ENCODE peak calls at places on chromosomes 16 and 17, in eight cellular contexts. X is GM12878, D is HL-60, I is endothelial cell, U is Calu3, F is cardiac fibroblast, K is progenitor cell of endocrine pancreas, T is body of pancreas. S is an unnamed sample.

GRCh38 chr16:47160422-47160821 is 16.7 kb upstream of the NETO2 start:
- DNase-seq in X (no peak), D (no peak), F (no peak), U (no peak), T (no peak), I (no peak), K (no peak), S (no peak)

GRCh38 chr16:11080327-11080967 is 136.1 kb downstream of the CLEC16A start:
- DNase-seq in X (no peak), D (no peak), K (no peak), I (no peak), F (no peak), T (no peak), U (no peak), S (no peak)

GRCh38 chr17:35764123-35764991 is 3.7 kb downstream of the C17orf50 start:
- DNase-seq in X (peak; percentile 49), U (peak; percentile 96), F (peak; percentile 85), T (peak; percentile 91), K (peak; percentile 95), I (peak; percentile 98), D (peak; percentile 73), S (peak; percentile 90)

GRCh38 chr16:35731341-35732040 is 2272.1 kb downstream of the TP53TG3F start:
- DNase-seq in T (no peak), K (no peak), D (no peak), X (no peak), U (no peak), I (no peak), F (no peak), S (no peak)

GRCh38 chr16:25110392-25110947 is 1.1 kb upstream of the LCMT1 start:
- DNase-seq in D (no peak), T (no peak), K (no peak), X (no peak), I (no peak), U (no peak), F (no peak), S (peak; percentile 90)

GRCh38 chr16:1125471-1125870 is 27.4 kb upstream of the CACNA1H start:
- DNase-seq in U (peak; percentile 34), I (no peak), F (peak; percentile 40), K (no peak), D (no peak), X (no peak), T (peak; percentile 48), S (peak; percentile 56)

GRCh38 chr17:1779571-1780074 is 17.8 kb downstream of the SERPINF1 start:
- DNase-seq in K (no peak), F (peak; percentile 98), D (no peak), U (no peak), T (peak; percentile 57), I (no peak), X (no peak), S (no peak)

GRCh38 chr16:21684199-21684598 is 20.4 kb downstream of the OTOA start:
- DNase-seq in F (no peak), T (peak; percentile 11), U (peak; percentile 51), K (no peak), D (no peak), I (peak; percentile 9), X (no peak), S (peak; percentile 56)

DNA sequence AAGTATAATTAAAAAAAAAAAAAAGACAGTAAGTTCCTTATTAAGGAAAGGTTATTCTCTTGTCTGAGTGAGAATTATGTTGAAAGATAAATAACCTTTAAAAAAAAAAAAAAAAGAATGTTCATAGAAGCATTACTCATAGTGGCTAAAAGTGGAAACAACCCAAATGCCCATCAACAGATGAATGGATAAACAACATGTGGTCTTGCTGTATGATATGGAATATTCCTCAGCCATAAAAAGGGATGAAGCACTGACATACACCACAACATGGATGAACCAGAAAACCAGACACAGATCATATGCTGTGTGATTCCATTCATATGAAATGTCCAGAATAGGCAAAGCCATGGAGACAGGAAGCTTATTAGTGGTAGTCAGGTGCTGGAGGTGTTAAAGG is 9.2 kb upstream of the CCNF start:
- DNase-seq in F (peak; percentile 13), X (no peak), T (no peak), K (no peak), I (no peak), U (no peak), D (no peak), S (no peak)
- TF ChIP-seq CTCF in F (no peak), X (no peak), T (no peak), K (no peak), I (no peak), U (no peak), D (no peak), S (no peak)

GRCh38 chr16:53511084-53511402 is 8.0 kb upstream of the AKTIP start:
- DNase-seq in U (no peak), X (no peak), D (no peak), F (no peak), K (no peak), T (no peak), I (no peak), S (no peak)

GRCh38 chr16:53509906-53510703 is 7.1 kb upstream of the AKTIP start:
- DNase-seq in U (peak; percentile 65), X (no peak), F (peak; percentile 81), D (peak; percentile 39), I (peak; percentile 59), K (peak; percentile 24), T (peak; percentile 69), S (peak; percentile 56)

GRCh38 chr16:53507464-53508180 is 4.6 kb upstream of the AKTIP start:
- DNase-seq in U (no peak), F (no peak), I (no peak), D (no peak), K (no peak), T (no peak), X (no peak), S (no peak)

GRCh38 chr16:53511403-53512280 is 8.6 kb upstream of the AKTIP start:
- DNase-seq in X (no peak), T (peak; percentile 83), U (peak; percentile 63), K (peak; percentile 19), I (no peak), D (no peak), F (no peak), S (no peak)

GRCh38 chr16:53510704-53511070 is 7.7 kb upstream of the AKTIP start:
- DNase-seq in D (no peak), K (no peak), F (no peak), U (no peak), T (no peak), X (no peak), I (no peak), S (no peak)
- TF ChIP-seq CTCF in D (no peak), K (no peak), F (no peak), U (no peak), T (no peak), X (no peak), I (no peak), S (peak; percentile 3)

DNA sequence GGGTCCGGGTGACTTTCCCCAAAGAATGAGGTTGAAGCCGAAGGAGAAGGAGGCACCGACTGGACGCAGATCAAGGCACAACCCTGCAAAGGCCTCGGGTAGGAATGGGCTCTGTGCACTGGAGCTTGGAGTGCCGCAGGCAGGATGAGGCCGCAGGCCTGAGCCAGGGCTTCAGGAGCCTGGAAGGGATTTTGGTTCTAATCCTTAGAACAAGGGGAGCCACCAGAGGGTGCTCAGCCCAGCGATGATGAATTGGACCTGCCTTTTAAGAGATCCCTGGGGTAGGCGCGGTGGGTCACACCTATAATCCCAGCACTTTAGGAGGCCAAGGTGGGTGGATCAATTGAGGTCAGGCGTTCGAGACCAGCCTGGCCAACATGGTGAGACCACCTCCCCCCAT is 8.1 kb downstream of the CIBAR2 start:
- DNase-seq in I (no peak), T (no peak), K (no peak), X (no peak), D (no peak), F (no peak), U (no peak), S (no peak)
- TF ChIP-seq CTCF in I (no peak), T (no peak), K (no peak), X (no peak), D (no peak), F (no peak), U (no peak), S (no peak)

GRCh38 chr17:69357701-69358100 is 30.8 kb upstream of the ABCA5 start:
- DNase-seq in I (no peak), K (no peak), F (no peak), T (no peak), U (no peak), X (no peak), D (no peak), S (no peak)
- TF ChIP-seq CTCF in I (no peak), K (no peak), F (no peak), T (no peak), U (no peak), X (peak; percentile 6), D (no peak), S (no peak)

DNA sequence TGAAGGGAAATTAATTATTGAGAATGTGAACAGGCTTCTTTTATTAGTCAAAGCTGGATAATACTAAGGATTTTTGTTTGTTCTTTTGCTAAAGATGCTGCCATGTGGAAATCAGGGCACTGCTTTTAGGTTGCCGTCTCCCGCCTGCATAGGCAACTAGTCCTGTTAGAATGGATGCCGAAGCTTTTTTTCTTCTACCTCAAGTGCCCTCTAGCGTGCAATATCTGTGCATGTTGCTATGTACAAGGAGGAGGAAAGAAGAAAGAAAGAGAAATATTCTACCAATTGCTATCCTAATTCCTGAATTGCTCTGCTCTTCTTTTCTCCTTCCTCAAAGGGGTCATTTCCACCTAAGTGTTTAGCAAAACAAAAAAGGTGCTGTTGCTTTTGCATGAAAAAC is 5.2 kb upstream of the CDH8 start:
- DNase-seq in F (peak; percentile 1), U (peak; percentile 3), K (peak; percentile 12), X (no peak), I (peak; percentile 36), T (no peak), D (no peak), S (no peak)
- TF ChIP-seq CTCF in F (peak; percentile 41), U (no peak), K (peak; percentile 72), X (peak; percentile 36), I (peak; percentile 25), T (peak; percentile 4), D (no peak), S (no peak)

DNA sequence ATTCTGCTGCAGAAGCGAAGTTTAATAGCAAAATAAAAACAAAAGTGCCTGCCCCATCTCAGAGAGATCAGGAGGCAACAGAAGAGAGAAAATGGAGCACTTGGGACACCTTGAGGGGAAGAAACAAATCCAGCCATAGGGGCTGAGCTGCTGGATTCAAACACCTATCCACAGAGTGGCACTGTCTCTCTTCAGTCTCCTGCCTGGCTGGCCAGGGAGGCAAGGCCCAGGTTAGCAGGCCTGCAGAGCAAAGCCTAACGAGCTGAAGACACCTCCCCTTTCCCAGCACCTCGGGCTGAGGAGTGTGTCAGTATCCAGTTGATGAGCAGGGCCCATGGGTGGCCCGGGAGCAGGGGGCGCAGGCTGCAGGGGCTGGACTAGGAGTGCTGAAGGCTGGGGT is 8.8 kb upstream of the KRT31 start:
- DNase-seq in U (peak; percentile 47), F (no peak), I (no peak), K (no peak), T (no peak), D (no peak), X (no peak), S (no peak)
- TF ChIP-seq CTCF in U (no peak), F (no peak), I (no peak), K (no peak), T (no peak), D (no peak), X (no peak), S (no peak)

S was measured in activated CD8-positive, alpha-beta T cell treated with anti-CD3 and anti-CD28 coated beads for 36 hours.